ENCODE peak calls at places on chromosomes 16 and 17, in seven cellular contexts. B, E, G, X, C, Y and U are unnamed samples.

GRCh38 chr17:37065486-37066321 is 117.0 kb downstream of the AATF start:
- DNase-seq in B (no peak), G (no peak), C (no peak), X (no peak), Y (no peak), E (no peak), U (no peak)

GRCh38 chr17:63547083-63547523 is 3.2 kb upstream of the DCAF7 start:
- DNase-seq in C (no peak), B (no peak), Y (no peak), X (no peak), E (no peak), G (no peak), U (no peak)

GRCh38 chr16:19745286-19746018 is 27.4 kb downstream of the IQCK start:
- DNase-seq in E (no peak), X (no peak), B (no peak), C (no peak), Y (peak), G (no peak), U (no peak)

GRCh38 chr17:55134486-55135157 is 130.1 kb upstream of the HLF start:
- DNase-seq in Y (peak), C (no peak), X (no peak), G (no peak), B (no peak), E (no peak), U (no peak)

GRCh38 chr17:64223931-64224657 is 39.0 kb downstream of the TEX2 start:
- DNase-seq in C (no peak), B (no peak), X (peak), E (no peak), Y (no peak), G (no peak), U (no peak)

GRCh38 chr17:41480581-41480980 is 370 bp downstream of the KRT35 start:
- DNase-seq in E (no peak), C (no peak), X (no peak), Y (no peak), G (no peak), B (no peak), U (no peak)

GRCh38 chr17:41717408-41718286 is 5.5 kb downstream of the GAST start:
- DNase-seq in C (no peak), E (no peak), B (no peak), G (no peak), Y (peak), X (no peak), U (peak)

GRCh38 chr16:57590654-57591085 is 37.8 kb upstream of the ADGRG1 start:
- DNase-seq in C (no peak), X (no peak), B (no peak), G (no peak), Y (peak), E (no peak), U (no peak)

GRCh38 chr17:1762906-1763829 is 1.3 kb downstream of the SERPINF1 start:
- DNase-seq in B (no peak), X (peak), E (no peak), G (no peak), C (no peak), Y (peak), U (no peak)

GRCh38 chr16:88907768-88908167 is 41.3 kb upstream of the PABPN1L start:
- DNase-seq in G (no peak), E (no peak), X (no peak), B (no peak), C (no peak), Y (peak), U (no peak)

GRCh38 chr17:31733326-31733725 is 125.7 kb downstream of the COPRS start:
- DNase-seq in C (no peak), G (no peak), X (peak), Y (no peak), E (no peak), B (no peak), U (no peak)

GRCh38 chr17:73455050-73455687 is 143.4 kb upstream of the CDC42EP4 start:
- DNase-seq in C (no peak), G (no peak), Y (no peak), E (no peak), B (no peak), X (no peak), U (no peak)

GRCh38 chr17:74282587-74283370 is 8.7 kb downstream of the DNAI2 start:
- DNase-seq in G (no peak), C (no peak), Y (no peak), B (peak), E (peak), X (no peak), U (peak)

GRCh38 chr17:80455328-80455710 is 21.1 kb downstream of the NPTX1 start:
- DNase-seq in Y (peak), X (peak), G (peak), C (no peak), E (peak), B (peak), U (no peak)

GRCh38 chr17:3207367-3207766 is at the start of gene OR1A1:
- DNase-seq in G (no peak), Y (no peak), X (no peak), C (no peak), E (no peak), B (no peak), U (no peak)